ENCODE peak calls at places on chromosomes 3 and 15, in five cellular contexts. Q, H, E, O and A are unnamed samples.
A peak's percentile ranks its signal among the peaks of the same experiment; 100 is the strongest.

GRCh38 chr15:85011210-85011571 is 29.5 kb downstream of the PDE8A start:
- DNase-seq in Q (no peak), H (no peak), E (no peak), O (no peak), A (no peak)

GRCh38 chr15:33844186-33844585 is 124.1 kb upstream of the CHRM5 start:
- DNase-seq in Q (no peak), H (no peak), E (no peak), O (no peak), A (no peak)

GRCh38 chr3:172608575-172608974 is 85.3 kb upstream of the TNFSF10 start:
- DNase-seq in Q (no peak), H (no peak), E (no peak), O (no peak), A (no peak)

GRCh38 chr3:186002884-186003472 is 65.2 kb upstream of the TRA2B start:
- DNase-seq in Q (no peak), H (no peak), E (no peak), O (no peak), A (no peak)

GRCh38 chr3:28334552-28334951 is 14.0 kb upstream of the ZCWPW2 start:
- DNase-seq in Q (no peak), H (no peak), E (no peak), O (no peak), A (no peak)

GRCh38 chr3:189714991-189715961 is 84.1 kb downstream of the TP63 start:
- DNase-seq in Q (peak; percentile 61), H (no peak), E (no peak), O (no peak), A (no peak)

GRCh38 chr15:39127925-39128617 is 452.8 kb upstream of the THBS1 start:
- DNase-seq in Q (peak; percentile 97), H (no peak), E (no peak), O (no peak), A (no peak)

GRCh38 chr3:114874447-114874846 is 272.6 kb downstream of the ZBTB20 start:
- DNase-seq in Q (no peak), H (peak; percentile 25), E (no peak), O (no peak), A (no peak)

GRCh38 chr3:42728056-42728455 is 25.5 kb upstream of the HHATL start:
- DNase-seq in Q (no peak), H (peak; percentile 77), E (no peak), O (no peak), A (no peak)

GRCh38 chr3:13598926-13599886 is 50.3 kb downstream of the FBLN2 start:
- DNase-seq in Q (no peak), H (peak; percentile 18), E (no peak), O (no peak), A (no peak)

GRCh38 chr15:26455828-26456227 is 317.0 kb downstream of the GABRB3 start:
- DNase-seq in Q (no peak), H (no peak), E (no peak), O (no peak), A (no peak)

GRCh38 chr3:172524611-172525010 is 1.4 kb upstream of the TNFSF10 start:
- DNase-seq in Q (no peak), H (no peak), E (no peak), O (no peak), A (no peak)

GRCh38 chr15:70027518-70027917 is 70.2 kb downstream of the TLE3 start:
- DNase-seq in Q (no peak), H (no peak), E (no peak), O (no peak), A (peak; percentile 2)

GRCh38 chr3:127035672-127036071 is 52.8 kb downstream of the PLXNA1 start:
- DNase-seq in Q (peak; percentile 8), H (peak; percentile 46), E (no peak), O (no peak), A (peak; percentile 54)

GRCh38 chr3:169512991-169513390 is 150.5 kb downstream of the MECOM start:
- DNase-seq in Q (no peak), H (no peak), E (no peak), O (no peak), A (no peak)

GRCh38 chr15:40072216-40072990 is 33.4 kb upstream of the SRP14 start:
- DNase-seq in Q (no peak), H (peak; percentile 67), E (no peak), O (no peak), A (no peak)

GRCh38 chr15:49946681-49947080 is 172.4 kb downstream of the ATP8B4 start:
- DNase-seq in Q (no peak), H (no peak), E (no peak), O (no peak), A (no peak)

GRCh38 chr15:79332824-79333510 is 22.1 kb downstream of the TMED3 start:
- DNase-seq in Q (no peak), H (no peak), E (no peak), O (no peak), A (no peak)

GRCh38 chr3:43489918-43490317 is 131.9 kb downstream of the ANO10 start:
- DNase-seq in Q (no peak), H (no peak), E (no peak), O (no peak), A (no peak)

GRCh38 chr15:74873756-74874424 is 725 bp upstream of the SCAMP2 start:
- DNase-seq in Q (no peak), H (no peak), E (no peak), O (no peak), A (no peak)

GRCh38 chr3:58630710-58631092 is 35.9 kb downstream of the FAM3D start:
- DNase-seq in Q (no peak), H (no peak), E (no peak), O (no peak), A (no peak)

GRCh38 chr15:39453500-39454073 is 127.3 kb upstream of the THBS1 start:
- DNase-seq in Q (no peak), H (no peak), E (no peak), O (no peak), A (peak; percentile 74)

GRCh38 chr3:7657214-7658112 is 796.5 kb downstream of the GRM7 start:
- DNase-seq in Q (no peak), H (no peak), E (no peak), O (no peak), A (no peak)

GRCh38 chr3:15428539-15428938 is 1.1 kb downstream of the EAF1 start:
- DNase-seq in Q (peak; percentile 41), H (no peak), E (no peak), O (no peak), A (peak; percentile 85)

GRCh38 chr3:11924518-11924917 is 77.8 kb upstream of the TAMM41 start:
- DNase-seq in Q (no peak), H (no peak), E (no peak), O (peak; percentile 41), A (no peak)

GRCh38 chr15:68500363-68501317 is 68.7 kb upstream of the ITGA11 start:
- DNase-seq in Q (no peak), H (no peak), E (no peak), O (no peak), A (peak; percentile 22)

GRCh38 chr3:134486577-134487041 is 752 bp downstream of the CEP63 start:
- DNase-seq in Q (no peak), H (no peak), E (peak; percentile 54), O (no peak), A (no peak)

GRCh38 chr3:194450341-194450740 is 36.5 kb downstream of the ATP13A3 start:
- DNase-seq in Q (no peak), H (no peak), E (peak; percentile 46), O (no peak), A (no peak)

GRCh38 chr3:190258634-190259033 is 63.6 kb downstream of the CLDN1 start:
- DNase-seq in Q (no peak), H (peak; percentile 36), E (no peak), O (no peak), A (no peak)

GRCh38 chr3:46661776-46662766 is 31.4 kb downstream of the ALS2CL start:
- DNase-seq in Q (no peak), H (no peak), E (no peak), O (peak; percentile 74), A (peak; percentile 35)

GRCh38 chr3:45497963-45498362 is 96.6 kb upstream of the LIMD1 start:
- DNase-seq in Q (no peak), H (no peak), E (no peak), O (no peak), A (no peak)

GRCh38 chr15:80404057-80404718 is at the start of gene ARNT2:
- DNase-seq in Q (no peak), H (peak; percentile 41), E (peak; percentile 43), O (no peak), A (no peak)

GRCh38 chr3:1587426-1587825 is 494.6 kb downstream of the CNTN6 start:
- DNase-seq in Q (no peak), H (no peak), E (no peak), O (no peak), A (no peak)

GRCh38 chr3:134327594-134327975 is 46.7 kb downstream of the AMOTL2 start:
- DNase-seq in Q (no peak), H (no peak), E (no peak), O (no peak), A (no peak)

GRCh38 chr3:29441020-29441324 is 160.1 kb downstream of the RBMS3 start:
- DNase-seq in Q (no peak), H (no peak), E (no peak), O (no peak), A (no peak)

GRCh38 chr3:141477224-141477623 is 9.6 kb upstream of the RASA2 start:
- DNase-seq in Q (peak; percentile 41), H (no peak), E (no peak), O (no peak), A (no peak)

GRCh38 chr3:157445897-157446296 is 9.2 kb downstream of the PTX3 start:
- DNase-seq in Q (no peak), H (no peak), E (no peak), O (no peak), A (no peak)